ENCODE peak calls at places on chromosomes 1 and 21, in six cellular contexts. One of them, this sample, is unnamed.

GRCh38 chr1:113369715-113370114 is 20.6 kb upstream of the MAGI3 start:
- DNase-seq in NCI-H146: no peak
- DNase-seq in CD4-positive, alpha-beta T cell: no peak
- DNase-seq in mammary epithelial cell: no peak
- DNase-seq in cardiac muscle cell: no peak
- DNase-seq in hepatic stellate cell: no peak
- DNase-seq in this sample: no peak

GRCh38 chr1:234585333-234586055 is 24.5 kb downstream of the IRF2BP2 start:
- DNase-seq in CD4-positive, alpha-beta T cell: no peak
- DNase-seq in cardiac muscle cell: no peak
- DNase-seq in hepatic stellate cell: peak; percentile 79
- DNase-seq in mammary epithelial cell: no peak
- DNase-seq in NCI-H146: no peak
- DNase-seq in this sample: no peak

GRCh38 chr1:212288614-212289013 is 3.4 kb downstream of the PPP2R5A start:
- DNase-seq in NCI-H146: no peak
- DNase-seq in CD4-positive, alpha-beta T cell: no peak
- DNase-seq in hepatic stellate cell: peak; percentile 44
- DNase-seq in cardiac muscle cell: no peak
- DNase-seq in mammary epithelial cell: peak; percentile 34
- DNase-seq in this sample: no peak

GRCh38 chr1:42730002-42730401 is 10.0 kb downstream of the CLDN19 start:
- DNase-seq in CD4-positive, alpha-beta T cell: no peak
- DNase-seq in NCI-H146: no peak
- DNase-seq in mammary epithelial cell: no peak
- DNase-seq in cardiac muscle cell: no peak
- DNase-seq in hepatic stellate cell: no peak
- DNase-seq in this sample: no peak

GRCh38 chr1:89724369-89725015 is 91.6 kb downstream of the LRRC8C start:
- DNase-seq in hepatic stellate cell: no peak
- DNase-seq in mammary epithelial cell: peak; percentile 87
- DNase-seq in cardiac muscle cell: no peak
- DNase-seq in NCI-H146: no peak
- DNase-seq in CD4-positive, alpha-beta T cell: no peak
- DNase-seq in this sample: peak; percentile 80

GRCh38 chr1:178371999-178372398 is 124.8 kb downstream of the CLEC20A start:
- DNase-seq in mammary epithelial cell: no peak
- DNase-seq in hepatic stellate cell: no peak
- DNase-seq in cardiac muscle cell: peak; percentile 9
- DNase-seq in NCI-H146: no peak
- DNase-seq in CD4-positive, alpha-beta T cell: no peak
- DNase-seq in this sample: no peak

GRCh38 chr1:242005866-242006565 is 7.1 kb upstream of the MAP1LC3C start:
- DNase-seq in NCI-H146: no peak
- DNase-seq in cardiac muscle cell: no peak
- DNase-seq in hepatic stellate cell: no peak
- DNase-seq in mammary epithelial cell: peak; percentile 48
- DNase-seq in CD4-positive, alpha-beta T cell: no peak
- DNase-seq in this sample: no peak

GRCh38 chr1:165747632-165748452 is 20.8 kb downstream of the TMCO1 start:
- DNase-seq in CD4-positive, alpha-beta T cell: no peak
- DNase-seq in hepatic stellate cell: no peak
- DNase-seq in mammary epithelial cell: no peak
- DNase-seq in cardiac muscle cell: no peak
- DNase-seq in NCI-H146: no peak
- DNase-seq in this sample: no peak

GRCh38 chr1:227793948-227794812 is 21.3 kb upstream of the PRSS38 start:
- DNase-seq in mammary epithelial cell: peak; percentile 40
- DNase-seq in hepatic stellate cell: peak; percentile 80
- DNase-seq in cardiac muscle cell: peak; percentile 55
- DNase-seq in NCI-H146: peak; percentile 42
- DNase-seq in CD4-positive, alpha-beta T cell: no peak
- DNase-seq in this sample: no peak

GRCh38 chr1:248844526-248844925 is 6.5 kb downstream of the ZNF672 start:
- DNase-seq in NCI-H146: no peak
- DNase-seq in hepatic stellate cell: no peak
- DNase-seq in CD4-positive, alpha-beta T cell: no peak
- DNase-seq in mammary epithelial cell: no peak
- DNase-seq in cardiac muscle cell: no peak
- DNase-seq in this sample: no peak

GRCh38 chr1:154856544-154856943 is 13.5 kb downstream of the KCNN3 start:
- DNase-seq in hepatic stellate cell: no peak
- DNase-seq in mammary epithelial cell: no peak
- DNase-seq in cardiac muscle cell: no peak
- DNase-seq in CD4-positive, alpha-beta T cell: no peak
- DNase-seq in NCI-H146: no peak
- DNase-seq in this sample: no peak

GRCh38 chr21:36478207-36478701 is 1.7 kb downstream of the CLDN14 start:
- DNase-seq in cardiac muscle cell: no peak
- DNase-seq in mammary epithelial cell: peak; percentile 83
- DNase-seq in hepatic stellate cell: peak; percentile 85
- DNase-seq in CD4-positive, alpha-beta T cell: no peak
- DNase-seq in NCI-H146: no peak
- DNase-seq in this sample: no peak

GRCh38 chr1:203325418-203326091 is 20.2 kb downstream of the BTG2 start:
- DNase-seq in mammary epithelial cell: no peak
- DNase-seq in CD4-positive, alpha-beta T cell: no peak
- DNase-seq in NCI-H146: peak; percentile 88
- DNase-seq in hepatic stellate cell: no peak
- DNase-seq in cardiac muscle cell: no peak
- DNase-seq in this sample: no peak

GRCh38 chr1:1833456-1833855 is 55.2 kb upstream of the NADK start:
- DNase-seq in NCI-H146: no peak
- DNase-seq in cardiac muscle cell: no peak
- DNase-seq in CD4-positive, alpha-beta T cell: no peak
- DNase-seq in hepatic stellate cell: no peak
- DNase-seq in mammary epithelial cell: no peak
- DNase-seq in this sample: no peak

GRCh38 chr1:33735624-33736023 is 128.3 kb upstream of the HMGB4 start:
- DNase-seq in hepatic stellate cell: no peak
- DNase-seq in NCI-H146: no peak
- DNase-seq in mammary epithelial cell: no peak
- DNase-seq in CD4-positive, alpha-beta T cell: no peak
- DNase-seq in cardiac muscle cell: peak; percentile 18
- DNase-seq in this sample: peak; percentile 11

GRCh38 chr1:59422921-59423575 is 126.2 kb downstream of the FGGY start:
- DNase-seq in CD4-positive, alpha-beta T cell: no peak
- DNase-seq in hepatic stellate cell: no peak
- DNase-seq in cardiac muscle cell: peak; percentile 21
- DNase-seq in NCI-H146: no peak
- DNase-seq in mammary epithelial cell: no peak
- DNase-seq in this sample: no peak

GRCh38 chr1:27342778-27343638 is 1.2 kb downstream of the SYTL1 start:
- DNase-seq in mammary epithelial cell: peak; percentile 97
- DNase-seq in NCI-H146: peak; percentile 78
- DNase-seq in hepatic stellate cell: no peak
- DNase-seq in CD4-positive, alpha-beta T cell: peak; percentile 57
- DNase-seq in cardiac muscle cell: peak; percentile 65
- DNase-seq in this sample: peak; percentile 99

GRCh38 chr1:169797281-169797680 is 2.6 kb upstream of the METTL18 start:
- DNase-seq in mammary epithelial cell: no peak
- DNase-seq in cardiac muscle cell: no peak
- DNase-seq in NCI-H146: no peak
- DNase-seq in hepatic stellate cell: no peak
- DNase-seq in CD4-positive, alpha-beta T cell: no peak
- DNase-seq in this sample: no peak

GRCh38 chr1:221740941-221741363 is 937 bp downstream of the DUSP10 start:
- DNase-seq in NCI-H146: no peak
- DNase-seq in hepatic stellate cell: no peak
- DNase-seq in CD4-positive, alpha-beta T cell: no peak
- DNase-seq in cardiac muscle cell: peak; percentile 30
- DNase-seq in mammary epithelial cell: no peak
- DNase-seq in this sample: no peak

GRCh38 chr1:23403038-23403336 is 21.6 kb downstream of the TCEA3 start:
- DNase-seq in NCI-H146: no peak
- DNase-seq in cardiac muscle cell: no peak
- DNase-seq in CD4-positive, alpha-beta T cell: no peak
- DNase-seq in mammary epithelial cell: peak; percentile 72
- DNase-seq in hepatic stellate cell: peak; percentile 78
- DNase-seq in this sample: peak; percentile 39

GRCh38 chr1:230760360-230760827 is 13.2 kb downstream of the CAPN9 start:
- DNase-seq in hepatic stellate cell: no peak
- DNase-seq in CD4-positive, alpha-beta T cell: no peak
- DNase-seq in mammary epithelial cell: no peak
- DNase-seq in cardiac muscle cell: peak; percentile 74
- DNase-seq in NCI-H146: peak; percentile 16
- DNase-seq in this sample: no peak

GRCh38 chr1:160097196-160097910 is 1.1 kb downstream of the IGSF8 start:
- DNase-seq in NCI-H146: no peak
- DNase-seq in hepatic stellate cell: no peak
- DNase-seq in cardiac muscle cell: no peak
- DNase-seq in mammary epithelial cell: no peak
- DNase-seq in CD4-positive, alpha-beta T cell: no peak
- DNase-seq in this sample: no peak

GRCh38 chr1:40267767-40268187 is 9.7 kb downstream of the ZMPSTE24 start:
- DNase-seq in CD4-positive, alpha-beta T cell: no peak
- DNase-seq in cardiac muscle cell: no peak
- DNase-seq in NCI-H146: no peak
- DNase-seq in mammary epithelial cell: peak; percentile 89
- DNase-seq in hepatic stellate cell: peak; percentile 77
- DNase-seq in this sample: no peak

This sample was measured in KBM-7.